ENCODE peak calls at places on chromosomes 2 and 18, in ten cellular contexts. One of them, this sample, is unnamed.

GRCh38 chr18:60732146-60732545 is 359.6 kb upstream of the MC4R start:
- DNase-seq in fibroblast of mammary gland: no peak
- DNase-seq in A549: no peak
- DNase-seq in Calu3: no peak
- DNase-seq in adrenal gland: no peak
- DNase-seq in fibroblast of lung: no peak
- DNase-seq in mesothelial cell of epicardium: no peak
- DNase-seq in neural crest cell: no peak
- DNase-seq in cardiac muscle cell: no peak
- DNase-seq in ovary: no peak
- DNase-seq in this sample: no peak

GRCh38 chr2:16664809-16665745 is 557 bp downstream of the CYRIA start:
- DNase-seq in fibroblast of mammary gland: no peak
- DNase-seq in A549: peak
- DNase-seq in Calu3: no peak
- DNase-seq in adrenal gland: peak
- DNase-seq in fibroblast of lung: no peak
- DNase-seq in mesothelial cell of epicardium: no peak
- DNase-seq in neural crest cell: no peak
- DNase-seq in cardiac muscle cell: no peak
- DNase-seq in ovary: no peak
- DNase-seq in this sample: no peak

GRCh38 chr2:68121873-68122679 is 35.6 kb upstream of the PNO1 start:
- DNase-seq in fibroblast of mammary gland: peak
- DNase-seq in A549: peak
- DNase-seq in Calu3: peak
- DNase-seq in adrenal gland: peak
- DNase-seq in fibroblast of lung: peak
- DNase-seq in mesothelial cell of epicardium: peak
- DNase-seq in neural crest cell: peak
- DNase-seq in cardiac muscle cell: peak
- DNase-seq in ovary: peak
- DNase-seq in this sample: peak

GRCh38 chr2:191202209-191202721 is 42.9 kb upstream of the MYO1B start:
- DNase-seq in fibroblast of mammary gland: peak
- DNase-seq in A549: no peak
- DNase-seq in Calu3: no peak
- DNase-seq in adrenal gland: no peak
- DNase-seq in fibroblast of lung: peak
- DNase-seq in mesothelial cell of epicardium: no peak
- DNase-seq in neural crest cell: no peak
- DNase-seq in cardiac muscle cell: no peak
- DNase-seq in ovary: no peak
- DNase-seq in this sample: no peak

GRCh38 chr18:57930476-57930875 is 113.5 kb upstream of the NEDD4L start:
- DNase-seq in fibroblast of mammary gland: peak
- DNase-seq in A549: no peak
- DNase-seq in Calu3: no peak
- DNase-seq in adrenal gland: no peak
- DNase-seq in fibroblast of lung: no peak
- DNase-seq in mesothelial cell of epicardium: no peak
- DNase-seq in neural crest cell: no peak
- DNase-seq in cardiac muscle cell: no peak
- DNase-seq in ovary: no peak
- DNase-seq in this sample: no peak

GRCh38 chr18:3889121-3889520 is 439.1 kb downstream of the TGIF1 start:
- DNase-seq in fibroblast of mammary gland: peak
- DNase-seq in A549: no peak
- DNase-seq in Calu3: no peak
- DNase-seq in adrenal gland: no peak
- DNase-seq in fibroblast of lung: no peak
- DNase-seq in mesothelial cell of epicardium: no peak
- DNase-seq in neural crest cell: no peak
- DNase-seq in cardiac muscle cell: no peak
- DNase-seq in ovary: no peak
- DNase-seq in this sample: no peak

GRCh38 chr2:241937297-241937696 is 67.8 kb downstream of the RTP5 start:
- DNase-seq in fibroblast of mammary gland: no peak
- DNase-seq in A549: no peak
- DNase-seq in Calu3: no peak
- DNase-seq in adrenal gland: no peak
- DNase-seq in fibroblast of lung: no peak
- DNase-seq in mesothelial cell of epicardium: no peak
- DNase-seq in neural crest cell: no peak
- DNase-seq in cardiac muscle cell: no peak
- DNase-seq in ovary: no peak
- DNase-seq in this sample: no peak

GRCh38 chr18:36843784-36844183 is 14.9 kb downstream of the KIAA1328 start:
- DNase-seq in fibroblast of mammary gland: no peak
- DNase-seq in A549: no peak
- DNase-seq in Calu3: no peak
- DNase-seq in adrenal gland: no peak
- DNase-seq in fibroblast of lung: no peak
- DNase-seq in mesothelial cell of epicardium: no peak
- DNase-seq in neural crest cell: no peak
- DNase-seq in cardiac muscle cell: no peak
- DNase-seq in ovary: no peak
- DNase-seq in this sample: no peak

GRCh38 chr2:21008014-21008789 is 35.7 kb downstream of the APOB start:
- DNase-seq in fibroblast of mammary gland: no peak
- DNase-seq in A549: no peak
- DNase-seq in Calu3: no peak
- DNase-seq in adrenal gland: no peak
- DNase-seq in fibroblast of lung: no peak
- DNase-seq in mesothelial cell of epicardium: no peak
- DNase-seq in neural crest cell: no peak
- DNase-seq in cardiac muscle cell: no peak
- DNase-seq in ovary: no peak
- DNase-seq in this sample: no peak

GRCh38 chr18:27996792-27997191 is 180.1 kb downstream of the CDH2 start:
- DNase-seq in fibroblast of mammary gland: peak
- DNase-seq in A549: no peak
- DNase-seq in Calu3: no peak
- DNase-seq in adrenal gland: no peak
- DNase-seq in fibroblast of lung: peak
- DNase-seq in mesothelial cell of epicardium: no peak
- DNase-seq in neural crest cell: no peak
- DNase-seq in cardiac muscle cell: no peak
- DNase-seq in ovary: no peak
- DNase-seq in this sample: no peak

GRCh38 chr2:217604527-217605279 is 398.1 kb downstream of the TNS1 start:
- DNase-seq in fibroblast of mammary gland: no peak
- DNase-seq in A549: no peak
- DNase-seq in Calu3: no peak
- DNase-seq in adrenal gland: peak
- DNase-seq in fibroblast of lung: no peak
- DNase-seq in mesothelial cell of epicardium: no peak
- DNase-seq in neural crest cell: no peak
- DNase-seq in cardiac muscle cell: peak
- DNase-seq in ovary: no peak
- DNase-seq in this sample: peak

GRCh38 chr2:112938904-112939303 is 27.9 kb downstream of the IL37 start:
- DNase-seq in fibroblast of mammary gland: no peak
- DNase-seq in A549: no peak
- DNase-seq in Calu3: peak
- DNase-seq in adrenal gland: no peak
- DNase-seq in fibroblast of lung: peak
- DNase-seq in mesothelial cell of epicardium: no peak
- DNase-seq in neural crest cell: no peak
- DNase-seq in cardiac muscle cell: no peak
- DNase-seq in ovary: no peak
- DNase-seq in this sample: no peak

GRCh38 chr2:25042321-25043240 is 705 bp downstream of the EFR3B start:
- DNase-seq in fibroblast of mammary gland: peak
- DNase-seq in A549: peak
- DNase-seq in Calu3: peak
- DNase-seq in adrenal gland: peak
- DNase-seq in fibroblast of lung: peak
- DNase-seq in mesothelial cell of epicardium: peak
- DNase-seq in neural crest cell: peak
- DNase-seq in cardiac muscle cell: peak
- DNase-seq in ovary: peak
- DNase-seq in this sample: peak

GRCh38 chr2:25043241-25043867 is 1.5 kb downstream of the EFR3B start:
- DNase-seq in fibroblast of mammary gland: peak
- DNase-seq in A549: peak
- DNase-seq in Calu3: no peak
- DNase-seq in adrenal gland: no peak
- DNase-seq in fibroblast of lung: peak
- DNase-seq in mesothelial cell of epicardium: peak
- DNase-seq in neural crest cell: peak
- DNase-seq in cardiac muscle cell: peak
- DNase-seq in ovary: no peak
- DNase-seq in this sample: peak

GRCh38 chr2:25041307-25041927 is 459 bp upstream of the EFR3B start:
- DNase-seq in fibroblast of mammary gland: peak
- DNase-seq in A549: peak
- DNase-seq in Calu3: peak
- DNase-seq in adrenal gland: peak
- DNase-seq in fibroblast of lung: peak
- DNase-seq in mesothelial cell of epicardium: peak
- DNase-seq in neural crest cell: peak
- DNase-seq in cardiac muscle cell: peak
- DNase-seq in ovary: peak
- DNase-seq in this sample: peak

GRCh38 chr2:25044011-25044410 is 2.1 kb downstream of the EFR3B start:
- DNase-seq in fibroblast of mammary gland: no peak
- DNase-seq in A549: no peak
- DNase-seq in Calu3: no peak
- DNase-seq in adrenal gland: no peak
- DNase-seq in fibroblast of lung: no peak
- DNase-seq in mesothelial cell of epicardium: no peak
- DNase-seq in neural crest cell: no peak
- DNase-seq in cardiac muscle cell: no peak
- DNase-seq in ovary: no peak
- DNase-seq in this sample: no peak

DNA sequence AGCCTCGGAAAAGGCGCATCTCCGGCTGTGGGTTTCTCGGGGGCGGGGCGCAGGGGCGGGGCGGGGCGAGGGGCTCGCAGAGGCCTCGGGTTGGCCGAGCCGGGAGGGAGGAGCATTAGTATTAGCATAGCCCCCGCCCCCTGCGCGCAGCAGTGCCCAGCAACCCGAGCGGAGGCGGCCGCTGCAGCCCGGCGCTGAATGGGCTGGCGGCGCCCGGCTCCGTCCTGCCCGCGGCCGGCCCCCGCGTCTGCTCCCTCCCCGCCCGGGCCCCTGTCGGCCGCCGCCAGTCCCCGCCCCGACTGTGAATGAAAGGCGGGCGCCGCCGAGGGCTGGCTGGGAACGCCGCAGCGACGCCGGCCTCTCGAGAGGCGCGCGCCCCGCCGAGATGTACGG is at the start of gene EFR3B:
- DNase-seq in fibroblast of mammary gland: peak
- DNase-seq in A549: peak
- DNase-seq in Calu3: peak
- DNase-seq in adrenal gland: peak
- DNase-seq in fibroblast of lung: peak
- DNase-seq in mesothelial cell of epicardium: peak
- DNase-seq in neural crest cell: peak
- DNase-seq in cardiac muscle cell: peak
- DNase-seq in ovary: peak
- DNase-seq in this sample: peak
- TF ChIP-seq CTCF in fibroblast of mammary gland: no peak
- TF ChIP-seq CTCF in A549: peak
- TF ChIP-seq CTCF in Calu3: no peak
- TF ChIP-seq CTCF in adrenal gland: no peak
- TF ChIP-seq CTCF in fibroblast of lung: no peak
- TF ChIP-seq CTCF in mesothelial cell of epicardium: no peak
- TF ChIP-seq CTCF in neural crest cell: no peak
- TF ChIP-seq CTCF in cardiac muscle cell: no peak
- TF ChIP-seq CTCF in ovary: no peak
- TF ChIP-seq CTCF in this sample: no peak

GRCh38 chr2:9703701-9704221 is 73.0 kb upstream of the YWHAQ start:
- DNase-seq in fibroblast of mammary gland: peak
- DNase-seq in A549: peak
- DNase-seq in Calu3: peak
- DNase-seq in adrenal gland: no peak
- DNase-seq in fibroblast of lung: peak
- DNase-seq in mesothelial cell of epicardium: no peak
- DNase-seq in neural crest cell: no peak
- DNase-seq in cardiac muscle cell: no peak
- DNase-seq in ovary: no peak
- DNase-seq in this sample: no peak
- TF ChIP-seq CTCF in fibroblast of mammary gland: no peak
- TF ChIP-seq CTCF in A549: no peak
- TF ChIP-seq CTCF in Calu3: no peak
- TF ChIP-seq CTCF in adrenal gland: no peak
- TF ChIP-seq CTCF in fibroblast of lung: peak
- TF ChIP-seq CTCF in mesothelial cell of epicardium: no peak
- TF ChIP-seq CTCF in neural crest cell: no peak
- TF ChIP-seq CTCF in cardiac muscle cell: peak
- TF ChIP-seq CTCF in ovary: no peak
- TF ChIP-seq CTCF in this sample: no peak

DNA sequence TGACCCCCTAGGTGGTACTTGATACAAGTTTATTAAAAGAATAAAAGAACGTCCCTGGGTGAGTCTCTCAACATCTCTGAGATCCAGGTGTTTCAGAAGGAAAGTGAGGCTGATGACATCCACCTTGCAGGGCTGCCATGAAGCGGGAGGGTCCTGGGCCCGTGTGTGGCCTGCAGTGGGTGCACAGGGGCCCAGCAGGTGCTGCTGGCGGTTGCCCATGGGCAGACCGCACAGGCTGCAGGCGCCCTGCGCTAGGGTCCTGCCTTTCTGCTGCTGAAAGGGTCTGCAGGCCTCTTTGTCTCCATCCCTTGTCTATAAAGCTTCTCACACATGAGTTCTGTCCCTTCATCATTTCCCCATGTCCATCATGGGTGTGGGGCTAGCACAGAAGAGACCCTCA is 247.0 kb downstream of the TFCP2L1 start:
- DNase-seq in fibroblast of mammary gland: no peak
- DNase-seq in A549: no peak
- DNase-seq in Calu3: no peak
- DNase-seq in adrenal gland: no peak
- DNase-seq in fibroblast of lung: no peak
- DNase-seq in mesothelial cell of epicardium: no peak
- DNase-seq in neural crest cell: no peak
- DNase-seq in cardiac muscle cell: no peak
- DNase-seq in ovary: no peak
- DNase-seq in this sample: no peak
- TF ChIP-seq CTCF in fibroblast of mammary gland: no peak
- TF ChIP-seq CTCF in A549: no peak
- TF ChIP-seq CTCF in Calu3: no peak
- TF ChIP-seq CTCF in adrenal gland: no peak
- TF ChIP-seq CTCF in fibroblast of lung: no peak
- TF ChIP-seq CTCF in mesothelial cell of epicardium: no peak
- TF ChIP-seq CTCF in neural crest cell: no peak
- TF ChIP-seq CTCF in cardiac muscle cell: no peak
- TF ChIP-seq CTCF in ovary: no peak
- TF ChIP-seq CTCF in this sample: no peak

DNA sequence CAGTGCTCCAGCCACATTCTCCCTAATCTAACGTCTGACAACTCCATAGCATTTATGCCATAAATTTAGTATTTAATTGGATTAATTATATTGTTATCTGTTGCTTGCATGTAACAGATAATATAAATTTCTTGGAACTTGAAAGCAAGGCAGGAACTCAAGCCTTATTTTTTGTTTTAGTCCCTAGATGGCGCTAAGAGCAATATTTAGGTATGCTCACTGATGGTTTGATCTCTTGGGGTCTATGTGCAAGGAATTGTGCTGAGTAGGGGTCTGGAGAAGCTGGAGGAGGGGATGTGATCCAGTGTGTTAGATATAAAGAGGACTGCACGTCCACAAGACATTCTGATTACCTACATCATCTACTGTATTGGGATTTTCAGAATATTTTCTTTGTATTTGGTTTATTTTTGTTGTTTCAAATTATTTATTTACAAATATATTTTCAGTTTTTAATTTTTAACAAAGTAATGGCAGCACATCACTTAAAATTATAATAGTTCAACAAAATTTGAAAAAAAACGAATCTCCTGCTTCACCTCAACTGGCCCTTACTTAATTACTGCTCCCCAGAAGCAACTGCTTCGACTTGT is 32.8 kb downstream of the KATNAL2 start:
- DNase-seq in fibroblast of mammary gland: no peak
- DNase-seq in A549: no peak
- DNase-seq in Calu3: no peak
- DNase-seq in adrenal gland: no peak
- DNase-seq in fibroblast of lung: no peak
- DNase-seq in mesothelial cell of epicardium: no peak
- DNase-seq in neural crest cell: no peak
- DNase-seq in cardiac muscle cell: peak
- DNase-seq in ovary: no peak
- DNase-seq in this sample: no peak
- TF ChIP-seq CTCF in fibroblast of mammary gland: peak
- TF ChIP-seq CTCF in A549: peak
- TF ChIP-seq CTCF in Calu3: peak
- TF ChIP-seq CTCF in adrenal gland: peak
- TF ChIP-seq CTCF in fibroblast of lung: peak
- TF ChIP-seq CTCF in mesothelial cell of epicardium: peak
- TF ChIP-seq CTCF in neural crest cell: peak
- TF ChIP-seq CTCF in cardiac muscle cell: peak
- TF ChIP-seq CTCF in ovary: no peak
- TF ChIP-seq CTCF in this sample: peak

This sample was measured in dorsolateral prefrontal cortex.